ENCODE peak calls at places on chromosomes 12 and 14, in ten cellular contexts. O, J, Q, W, I, L, G, M, X and Y are unnamed samples.

GRCh38 chr14:49893309-49894213 is 679 bp downstream of the ARF6 start:
- DNase-seq in O (peak; percentile 62), J (peak; percentile 42), Q (peak; percentile 47), W (peak; percentile 65), I (peak; percentile 65), L (peak; percentile 69), G (no peak), M (peak; percentile 48), X (peak; percentile 57), Y (peak; percentile 31)

GRCh38 chr14:106308839-106309389 is 782.5 kb downstream of the TMEM121 start:
- DNase-seq in O (no peak), J (peak; percentile 18), Q (peak; percentile 33), W (peak; percentile 75), I (peak; percentile 75), L (peak; percentile 69), G (peak; percentile 24), M (peak; percentile 32), X (peak; percentile 49), Y (no peak)

GRCh38 chr12:111439657-111440151 is 34.0 kb downstream of the SH2B3 start:
- DNase-seq in O (no peak), J (no peak), Q (no peak), W (no peak), I (peak; percentile 45), L (no peak), G (no peak), M (no peak), X (no peak), Y (no peak)

GRCh38 chr14:104603623-104604401 is 760 bp downstream of the TMEM179 start:
- DNase-seq in O (peak; percentile 32), J (no peak), Q (no peak), W (no peak), I (no peak), L (no peak), G (no peak), M (no peak), X (no peak), Y (no peak)

GRCh38 chr14:94367896-94368590 is 20.4 kb downstream of the SERPINA1 start:
- DNase-seq in O (no peak), J (no peak), Q (no peak), W (no peak), I (no peak), L (no peak), G (no peak), M (no peak), X (no peak), Y (no peak)

GRCh38 chr14:96098309-96098998 is 59.3 kb downstream of the C14orf132 start:
- DNase-seq in O (no peak), J (peak; percentile 76), Q (no peak), W (no peak), I (peak; percentile 91), L (no peak), G (peak; percentile 74), M (no peak), X (peak; percentile 51), Y (no peak)

GRCh38 chr12:131104464-131105350 is 151.0 kb downstream of the ADGRD1 start:
- DNase-seq in O (peak; percentile 88), J (peak; percentile 72), Q (peak; percentile 56), W (peak; percentile 65), I (peak; percentile 98), L (peak; percentile 84), G (peak; percentile 57), M (peak; percentile 64), X (peak; percentile 84), Y (peak; percentile 90)

GRCh38 chr14:99055816-99056215 is 216.2 kb downstream of the BCL11B start:
- DNase-seq in O (no peak), J (no peak), Q (peak; percentile 35), W (no peak), I (no peak), L (no peak), G (no peak), M (no peak), X (no peak), Y (no peak)

GRCh38 chr14:54440454-54440853 is 720 bp downstream of the CNIH1 start:
- DNase-seq in O (no peak), J (peak; percentile 14), Q (no peak), W (no peak), I (no peak), L (no peak), G (peak; percentile 15), M (no peak), X (no peak), Y (no peak)